ENCODE peak calls at places on chromosomes 13 and 19, in five cellular contexts. One of them, this sample, is unnamed.

GRCh38 chr19:31943305-31943704 is 402.1 kb upstream of the ZNF507 start:
- DNase-seq in stimulated activated CD8-positive, alpha-beta memory T cell treated with anti-CD3 and anti-CD28 coated beads, Interleukin-15, amount 100 ng/mL, for 1 hour: no peak
- DNase-seq in natural killer cell treated with Interleukin-12 subunit alpha and Interleukin-12 subunit beta and Interleukin-15 and Interleukin-18, amount 100 ng/mL, for 72 hours: no peak
- DNase-seq in occipital lobe: no peak
- DNase-seq in activated CD8-positive, alpha-beta T cell treated with anti-CD3 and anti-CD28 coated beads for 36 hours: no peak
- DNase-seq in this sample: no peak

GRCh38 chr19:35013820-35014754 is 14.0 kb downstream of the GRAMD1A start:
- DNase-seq in occipital lobe: no peak
- DNase-seq in stimulated activated CD8-positive, alpha-beta memory T cell treated with anti-CD3 and anti-CD28 coated beads, Interleukin-15, amount 100 ng/mL, for 1 hour: peak; percentile 20
- DNase-seq in activated CD8-positive, alpha-beta T cell treated with anti-CD3 and anti-CD28 coated beads for 36 hours: peak; percentile 65
- DNase-seq in natural killer cell treated with Interleukin-12 subunit alpha and Interleukin-12 subunit beta and Interleukin-15 and Interleukin-18, amount 100 ng/mL, for 72 hours: peak; percentile 72
- DNase-seq in this sample: no peak

GRCh38 chr13:95485045-95485517 is 67.4 kb upstream of the CLDN10 start:
- DNase-seq in activated CD8-positive, alpha-beta T cell treated with anti-CD3 and anti-CD28 coated beads for 36 hours: peak; percentile 7
- DNase-seq in natural killer cell treated with Interleukin-12 subunit alpha and Interleukin-12 subunit beta and Interleukin-15 and Interleukin-18, amount 100 ng/mL, for 72 hours: no peak
- DNase-seq in occipital lobe: no peak
- DNase-seq in stimulated activated CD8-positive, alpha-beta memory T cell treated with anti-CD3 and anti-CD28 coated beads, Interleukin-15, amount 100 ng/mL, for 1 hour: no peak
- DNase-seq in this sample: peak; percentile 93

GRCh38 chr13:110215606-110216005 is 91.4 kb downstream of the COL4A1 start:
- DNase-seq in natural killer cell treated with Interleukin-12 subunit alpha and Interleukin-12 subunit beta and Interleukin-15 and Interleukin-18, amount 100 ng/mL, for 72 hours: no peak
- DNase-seq in stimulated activated CD8-positive, alpha-beta memory T cell treated with anti-CD3 and anti-CD28 coated beads, Interleukin-15, amount 100 ng/mL, for 1 hour: no peak
- DNase-seq in occipital lobe: no peak
- DNase-seq in activated CD8-positive, alpha-beta T cell treated with anti-CD3 and anti-CD28 coated beads for 36 hours: no peak
- DNase-seq in this sample: no peak

GRCh38 chr13:95540848-95541247 is 11.7 kb upstream of the CLDN10 start:
- DNase-seq in stimulated activated CD8-positive, alpha-beta memory T cell treated with anti-CD3 and anti-CD28 coated beads, Interleukin-15, amount 100 ng/mL, for 1 hour: no peak
- DNase-seq in natural killer cell treated with Interleukin-12 subunit alpha and Interleukin-12 subunit beta and Interleukin-15 and Interleukin-18, amount 100 ng/mL, for 72 hours: no peak
- DNase-seq in occipital lobe: no peak
- DNase-seq in activated CD8-positive, alpha-beta T cell treated with anti-CD3 and anti-CD28 coated beads for 36 hours: no peak
- DNase-seq in this sample: no peak

GRCh38 chr13:52739468-52740071 is at the start of gene CNMD:
- DNase-seq in stimulated activated CD8-positive, alpha-beta memory T cell treated with anti-CD3 and anti-CD28 coated beads, Interleukin-15, amount 100 ng/mL, for 1 hour: no peak
- DNase-seq in natural killer cell treated with Interleukin-12 subunit alpha and Interleukin-12 subunit beta and Interleukin-15 and Interleukin-18, amount 100 ng/mL, for 72 hours: no peak
- DNase-seq in occipital lobe: no peak
- DNase-seq in activated CD8-positive, alpha-beta T cell treated with anti-CD3 and anti-CD28 coated beads for 36 hours: no peak
- DNase-seq in this sample: no peak

GRCh38 chr13:19861762-19862161 is 1.7 kb downstream of the ZMYM5 start:
- DNase-seq in activated CD8-positive, alpha-beta T cell treated with anti-CD3 and anti-CD28 coated beads for 36 hours: no peak
- DNase-seq in occipital lobe: no peak
- DNase-seq in stimulated activated CD8-positive, alpha-beta memory T cell treated with anti-CD3 and anti-CD28 coated beads, Interleukin-15, amount 100 ng/mL, for 1 hour: no peak
- DNase-seq in natural killer cell treated with Interleukin-12 subunit alpha and Interleukin-12 subunit beta and Interleukin-15 and Interleukin-18, amount 100 ng/mL, for 72 hours: no peak
- DNase-seq in this sample: no peak

GRCh38 chr13:46401432-46401831 is 14.4 kb upstream of the RUBCNL start:
- DNase-seq in natural killer cell treated with Interleukin-12 subunit alpha and Interleukin-12 subunit beta and Interleukin-15 and Interleukin-18, amount 100 ng/mL, for 72 hours: no peak
- DNase-seq in activated CD8-positive, alpha-beta T cell treated with anti-CD3 and anti-CD28 coated beads for 36 hours: no peak
- DNase-seq in occipital lobe: no peak
- DNase-seq in stimulated activated CD8-positive, alpha-beta memory T cell treated with anti-CD3 and anti-CD28 coated beads, Interleukin-15, amount 100 ng/mL, for 1 hour: no peak
- DNase-seq in this sample: no peak

GRCh38 chr13:73228546-73228945 is 169.7 kb downstream of the KLF5 start:
- DNase-seq in activated CD8-positive, alpha-beta T cell treated with anti-CD3 and anti-CD28 coated beads for 36 hours: peak; percentile 42
- DNase-seq in occipital lobe: no peak
- DNase-seq in stimulated activated CD8-positive, alpha-beta memory T cell treated with anti-CD3 and anti-CD28 coated beads, Interleukin-15, amount 100 ng/mL, for 1 hour: no peak
- DNase-seq in natural killer cell treated with Interleukin-12 subunit alpha and Interleukin-12 subunit beta and Interleukin-15 and Interleukin-18, amount 100 ng/mL, for 72 hours: no peak
- DNase-seq in this sample: peak; percentile 32

GRCh38 chr13:109479991-109480696 is 306.2 kb downstream of the IRS2 start:
- DNase-seq in occipital lobe: no peak
- DNase-seq in activated CD8-positive, alpha-beta T cell treated with anti-CD3 and anti-CD28 coated beads for 36 hours: no peak
- DNase-seq in natural killer cell treated with Interleukin-12 subunit alpha and Interleukin-12 subunit beta and Interleukin-15 and Interleukin-18, amount 100 ng/mL, for 72 hours: no peak
- DNase-seq in stimulated activated CD8-positive, alpha-beta memory T cell treated with anti-CD3 and anti-CD28 coated beads, Interleukin-15, amount 100 ng/mL, for 1 hour: no peak
- DNase-seq in this sample: peak; percentile 15

GRCh38 chr13:47039106-47039505 is 142.3 kb upstream of the HTR2A start:
- DNase-seq in stimulated activated CD8-positive, alpha-beta memory T cell treated with anti-CD3 and anti-CD28 coated beads, Interleukin-15, amount 100 ng/mL, for 1 hour: no peak
- DNase-seq in occipital lobe: no peak
- DNase-seq in activated CD8-positive, alpha-beta T cell treated with anti-CD3 and anti-CD28 coated beads for 36 hours: no peak
- DNase-seq in natural killer cell treated with Interleukin-12 subunit alpha and Interleukin-12 subunit beta and Interleukin-15 and Interleukin-18, amount 100 ng/mL, for 72 hours: no peak
- DNase-seq in this sample: no peak

GRCh38 chr19:18457478-18458331 is 19.8 kb upstream of the ISYNA1 start:
- DNase-seq in occipital lobe: no peak
- DNase-seq in natural killer cell treated with Interleukin-12 subunit alpha and Interleukin-12 subunit beta and Interleukin-15 and Interleukin-18, amount 100 ng/mL, for 72 hours: no peak
- DNase-seq in stimulated activated CD8-positive, alpha-beta memory T cell treated with anti-CD3 and anti-CD28 coated beads, Interleukin-15, amount 100 ng/mL, for 1 hour: no peak
- DNase-seq in activated CD8-positive, alpha-beta T cell treated with anti-CD3 and anti-CD28 coated beads for 36 hours: no peak
- DNase-seq in this sample: no peak

GRCh38 chr13:73608157-73608516 is 526.1 kb downstream of the KLF12 start:
- DNase-seq in activated CD8-positive, alpha-beta T cell treated with anti-CD3 and anti-CD28 coated beads for 36 hours: no peak
- DNase-seq in natural killer cell treated with Interleukin-12 subunit alpha and Interleukin-12 subunit beta and Interleukin-15 and Interleukin-18, amount 100 ng/mL, for 72 hours: no peak
- DNase-seq in occipital lobe: no peak
- DNase-seq in stimulated activated CD8-positive, alpha-beta memory T cell treated with anti-CD3 and anti-CD28 coated beads, Interleukin-15, amount 100 ng/mL, for 1 hour: no peak
- DNase-seq in this sample: no peak

GRCh38 chr19:41584260-41584810 is 8.4 kb downstream of the CEACAM21 start:
- DNase-seq in natural killer cell treated with Interleukin-12 subunit alpha and Interleukin-12 subunit beta and Interleukin-15 and Interleukin-18, amount 100 ng/mL, for 72 hours: no peak
- DNase-seq in occipital lobe: no peak
- DNase-seq in activated CD8-positive, alpha-beta T cell treated with anti-CD3 and anti-CD28 coated beads for 36 hours: no peak
- DNase-seq in stimulated activated CD8-positive, alpha-beta memory T cell treated with anti-CD3 and anti-CD28 coated beads, Interleukin-15, amount 100 ng/mL, for 1 hour: no peak
- DNase-seq in this sample: no peak

GRCh38 chr19:32580353-32580900 is 563 bp upstream of the PDCD5 start:
- DNase-seq in natural killer cell treated with Interleukin-12 subunit alpha and Interleukin-12 subunit beta and Interleukin-15 and Interleukin-18, amount 100 ng/mL, for 72 hours: no peak
- DNase-seq in activated CD8-positive, alpha-beta T cell treated with anti-CD3 and anti-CD28 coated beads for 36 hours: no peak
- DNase-seq in occipital lobe: no peak
- DNase-seq in stimulated activated CD8-positive, alpha-beta memory T cell treated with anti-CD3 and anti-CD28 coated beads, Interleukin-15, amount 100 ng/mL, for 1 hour: no peak
- DNase-seq in this sample: no peak

This sample was measured in OCI-M1.